ENCODE peak calls at places on chromosomes 3 and 15, in four cellular contexts. E, V, I and B are unnamed samples.

GRCh38 chr3:176352716-176353334 is 844.5 kb downstream of the TBL1XR1 start:
- DNase-seq in E (no peak), V (no peak), I (no peak), B (no peak)

GRCh38 chr15:90883971-90884718 is at the start of gene FES:
- DNase-seq in E (no peak), V (no peak), I (peak; percentile 86), B (no peak)

GRCh38 chr3:47780727-47781325 is 867 bp downstream of the SMARCC1 start:
- DNase-seq in E (no peak), V (peak; percentile 31), I (no peak), B (no peak)

GRCh38 chr3:124395584-124396340 is 334.5 kb upstream of the UMPS start:
- DNase-seq in E (no peak), V (no peak), I (peak; percentile 80), B (no peak)

GRCh38 chr15:67967871-67968423 is 86.2 kb upstream of the PIAS1 start:
- DNase-seq in E (no peak), V (no peak), I (peak; percentile 82), B (peak; percentile 23)

GRCh38 chr15:94844533-94845390 is 613.4 kb downstream of the MCTP2 start:
- DNase-seq in E (no peak), V (peak; percentile 21), I (peak; percentile 75), B (no peak)

GRCh38 chr3:68771683-68772082 is 160.7 kb downstream of the TAFA4 start:
- DNase-seq in E (no peak), V (no peak), I (no peak), B (no peak)

GRCh38 chr15:29670945-29671307 is 151.3 kb downstream of the TJP1 start:
- DNase-seq in E (no peak), V (peak; percentile 99), I (no peak), B (peak; percentile 73)

GRCh38 chr3:1962531-1963090 is 136.1 kb upstream of the CNTN4 start:
- DNase-seq in E (no peak), V (no peak), I (no peak), B (no peak)

GRCh38 chr15:41559489-41560177 is 621 bp downstream of the TYRO3 start:
- DNase-seq in E (no peak), V (no peak), I (no peak), B (peak; percentile 45)

GRCh38 chr3:190265795-190266194 is 56.5 kb downstream of the CLDN1 start:
- DNase-seq in E (no peak), V (no peak), I (no peak), B (no peak)

GRCh38 chr15:48355377-48355776 is 24.1 kb downstream of the DUT start:
- DNase-seq in E (no peak), V (peak; percentile 15), I (peak; percentile 32), B (no peak)

GRCh38 chr3:42308651-42309050 is 42.7 kb upstream of the CCK start:
- DNase-seq in E (no peak), V (no peak), I (no peak), B (no peak)

GRCh38 chr3:128923607-128924385 is 44.4 kb downstream of the ACAD9 start:
- DNase-seq in E (no peak), V (no peak), I (no peak), B (no peak)

GRCh38 chr3:16464499-16465150 is 48.9 kb downstream of the RFTN1 start:
- DNase-seq in E (no peak), V (no peak), I (no peak), B (no peak)

GRCh38 chr3:50050361-50050760 is 38.4 kb upstream of the RBM5 start:
- DNase-seq in E (no peak), V (no peak), I (no peak), B (no peak)

GRCh38 chr15:59739557-59740186 is 50.6 kb upstream of the BNIP2 start:
- DNase-seq in E (no peak), V (no peak), I (no peak), B (no peak)

GRCh38 chr3:13077431-13078157 is 4.4 kb upstream of the IQSEC1 start:
- DNase-seq in E (no peak), V (no peak), I (peak; percentile 63), B (no peak)

GRCh38 chr15:100763764-100764750 is 115.6 kb upstream of the ALDH1A3 start:
- DNase-seq in E (no peak), V (no peak), I (peak; percentile 51), B (no peak)

GRCh38 chr3:42376397-42376798 is 34.0 kb downstream of the LYZL4 start:
- DNase-seq in E (no peak), V (no peak), I (peak; percentile 37), B (peak; percentile 26)

GRCh38 chr3:188553569-188553968 is 399.6 kb downstream of the LPP start:
- DNase-seq in E (no peak), V (no peak), I (no peak), B (no peak)

GRCh38 chr3:103048371-103048722 is 613.5 kb downstream of the ZPLD1 start:
- DNase-seq in E (no peak), V (no peak), I (no peak), B (no peak)

GRCh38 chr3:180619723-180620122 is 17.8 kb downstream of the TTC14 start:
- DNase-seq in E (no peak), V (no peak), I (no peak), B (no peak)

GRCh38 chr3:51434110-51434509 is 43.0 kb downstream of the RBM15B start:
- DNase-seq in E (no peak), V (no peak), I (no peak), B (no peak)

GRCh38 chr3:58657571-58658141 is 8.9 kb downstream of the FAM3D start:
- DNase-seq in E (no peak), V (no peak), I (no peak), B (no peak)

GRCh38 chr3:123353852-123354238 is 95.0 kb downstream of the ADCY5 start:
- DNase-seq in E (no peak), V (no peak), I (no peak), B (peak; percentile 66)

GRCh38 chr3:164679245-164679644 is 399.1 kb downstream of the SI start:
- DNase-seq in E (no peak), V (no peak), I (no peak), B (no peak)

GRCh38 chr3:180762866-180763265 is 83.6 kb upstream of the CCDC39 start:
- DNase-seq in E (no peak), V (no peak), I (no peak), B (no peak)

DNA sequence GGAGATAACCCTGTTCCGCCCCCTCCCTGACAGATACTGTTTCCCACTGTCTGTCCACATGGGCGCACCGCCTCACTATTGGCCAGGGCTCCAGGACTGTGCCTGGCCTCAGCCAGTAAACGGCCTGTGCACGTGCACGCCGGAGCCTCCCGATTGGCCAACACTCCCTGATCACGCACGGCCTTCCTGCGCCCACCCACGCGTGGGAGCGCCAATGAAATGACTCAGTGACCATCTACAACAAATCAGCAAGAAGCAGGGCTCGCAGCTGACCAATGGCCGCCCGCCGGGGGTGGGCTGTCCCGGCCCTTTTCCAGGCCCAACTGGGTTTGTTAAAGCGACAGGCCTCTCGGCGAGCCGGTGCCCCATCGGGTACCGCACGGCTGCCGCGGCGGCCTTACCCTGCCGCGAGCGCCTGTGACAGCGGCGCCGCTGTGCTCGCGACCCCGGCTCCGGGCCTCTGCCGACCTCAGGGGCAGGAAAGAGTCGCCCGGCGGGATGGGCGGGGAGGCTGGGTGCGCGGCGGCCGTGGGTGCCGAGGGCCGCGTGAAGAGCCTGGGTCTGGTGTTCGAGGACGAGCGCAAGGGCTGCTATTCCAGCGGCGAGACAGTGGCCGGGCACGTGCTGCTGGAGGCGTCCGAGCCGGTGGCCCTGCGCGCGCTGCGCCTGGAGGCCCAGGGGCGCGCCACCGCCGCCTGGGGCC is at the start of gene ARRDC4:
- DNase-seq in E (no peak), V (peak; percentile 99), I (peak; percentile 100), B (peak; percentile 72)
- TF ChIP-seq POLR2A in E (no peak), V (no peak), I (peak; percentile 59), B (no peak)

DNA sequence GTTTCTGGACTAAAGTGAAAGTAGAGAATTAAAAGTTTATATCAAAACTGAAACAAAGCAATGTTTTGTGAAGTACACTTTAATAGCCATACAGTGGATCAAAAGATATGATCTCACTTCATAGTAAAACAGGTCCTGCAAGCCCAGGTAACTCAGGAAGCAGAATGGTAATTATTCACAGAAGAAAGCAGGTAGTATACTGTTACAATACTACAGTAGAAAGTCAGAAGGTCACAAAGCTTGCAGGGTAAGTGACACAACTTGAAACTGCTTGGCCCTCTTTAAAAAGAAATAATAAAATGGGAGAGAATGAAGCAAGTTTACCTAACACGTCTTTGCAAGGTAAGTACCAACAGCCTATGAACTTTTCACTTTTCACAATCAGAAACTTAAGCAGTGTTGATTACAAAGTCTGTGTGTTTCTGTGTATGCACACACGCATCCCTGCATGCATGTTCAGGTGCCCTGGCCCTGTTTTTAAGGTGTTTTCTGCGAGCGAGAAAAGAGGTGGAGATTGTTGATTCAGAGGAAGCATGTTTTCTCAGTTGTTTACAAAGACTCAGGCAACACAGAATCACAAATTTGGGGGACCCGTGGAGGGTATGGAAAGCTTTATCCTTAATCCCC is at the start of gene NAALADL2:
- DNase-seq in E (no peak), V (no peak), I (no peak), B (no peak)
- TF ChIP-seq POLR2A in E (no peak), V (no peak), I (no peak), B (no peak)

DNA sequence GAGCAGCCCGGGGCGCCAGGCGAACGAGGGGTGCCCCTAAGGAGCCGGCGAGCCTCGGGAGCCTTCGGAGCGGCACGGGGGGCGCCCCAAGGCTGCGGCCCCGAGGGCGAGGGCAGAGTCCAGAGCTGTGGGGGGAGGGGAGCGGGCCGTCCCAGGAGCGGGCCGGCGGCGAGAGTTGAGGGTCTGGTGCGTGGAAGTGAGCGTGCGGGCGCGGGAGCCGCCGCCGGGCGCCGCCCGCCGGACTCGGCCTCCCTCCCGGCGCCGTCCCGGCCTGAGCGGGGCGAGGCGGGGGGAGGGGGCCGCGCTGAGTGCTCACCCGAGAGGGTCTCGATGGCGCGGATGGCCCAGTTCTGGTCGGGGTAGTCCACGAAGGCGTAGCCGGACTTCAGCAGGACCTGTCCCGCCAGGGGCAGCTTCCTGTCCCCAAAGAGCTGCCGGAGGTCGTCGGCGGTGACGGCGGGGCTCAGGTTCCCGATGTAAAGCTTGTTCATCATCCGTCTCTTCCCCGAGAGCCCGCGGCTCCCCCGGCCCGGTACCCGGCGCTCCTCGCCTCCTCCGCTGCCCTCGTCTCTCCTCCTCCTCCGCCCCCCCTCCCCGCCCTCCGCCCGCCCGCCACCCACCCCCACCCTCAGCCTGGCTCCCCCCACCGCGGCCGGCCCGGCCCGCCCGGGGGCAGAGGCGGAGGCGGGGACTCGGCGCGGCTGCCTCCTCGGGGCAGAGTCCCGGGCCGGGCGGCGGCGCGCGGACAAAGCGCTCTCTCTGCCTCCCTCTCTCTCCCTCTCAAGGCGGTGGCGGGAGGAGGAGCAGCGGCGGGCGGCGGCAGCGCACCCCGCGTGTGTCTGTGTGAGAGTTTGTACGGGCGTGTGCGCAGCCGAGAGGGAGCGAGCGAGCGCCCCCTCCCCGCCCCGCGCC is at the start of gene IGF2BP2:
- DNase-seq in E (no peak), V (peak; percentile 70), I (peak; percentile 67), B (peak; percentile 80)
- TF ChIP-seq POLR2A in E (no peak), V (peak; percentile 63), I (no peak), B (peak; percentile 92)

DNA sequence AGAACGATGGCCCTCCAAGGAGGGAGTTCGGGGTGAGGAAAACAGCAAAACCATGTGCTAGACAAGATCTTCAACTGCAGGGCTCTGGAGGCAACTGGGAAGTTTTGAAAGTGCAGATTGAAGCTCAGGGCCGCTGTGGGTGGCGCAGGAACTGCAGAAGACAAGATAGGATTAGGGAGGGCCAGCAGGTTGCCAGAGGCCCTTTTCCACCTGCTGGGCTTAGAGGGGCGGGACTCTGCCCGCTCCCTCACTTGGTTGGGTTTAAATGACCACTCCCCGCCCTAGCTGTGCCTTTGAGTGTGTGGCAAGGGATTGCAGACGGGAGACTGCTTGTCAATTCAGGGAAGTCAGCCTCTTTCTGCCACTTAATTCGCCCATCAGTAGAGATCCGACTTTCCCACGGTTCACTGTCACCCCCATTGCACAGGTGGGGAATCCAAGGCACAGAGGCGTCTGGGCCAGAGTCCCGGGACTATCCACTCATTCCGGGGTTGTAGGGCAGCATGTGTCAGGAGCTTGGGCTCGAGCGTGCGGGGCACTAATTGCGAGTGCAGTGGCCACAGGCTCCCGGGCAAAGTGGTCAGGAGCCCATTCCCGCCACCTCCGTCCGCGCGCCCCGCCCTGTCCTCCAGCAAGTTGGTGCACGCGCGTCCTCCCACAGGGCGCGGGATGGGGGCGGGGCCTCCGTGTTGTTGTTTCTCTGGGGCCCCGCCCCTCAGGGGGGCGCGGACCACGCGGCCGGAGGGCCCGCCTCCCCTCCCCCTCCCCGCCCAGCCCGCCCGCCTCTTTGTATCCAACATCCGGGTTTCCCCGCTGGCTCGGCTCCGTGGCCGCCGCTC is at the start of gene ACVR2B:
- DNase-seq in E (no peak), V (peak; percentile 83), I (peak; percentile 87), B (peak; percentile 84)
- TF ChIP-seq POLR2A in E (no peak), V (no peak), I (no peak), B (no peak)